ENCODE peak calls at places on chromosomes 2 and 18, in five cellular contexts. Z is effector memory CD8-positive, alpha-beta T cell; C is ELF-1; K is T-cell; B is AG09309. U is an unnamed sample.
A peak's percentile ranks its signal among the peaks of the same experiment; 100 is the strongest.

GRCh38 chr2:114753145-114753544 is 310.7 kb downstream of the DPP10 start:
- DNase-seq in Z (no peak), C (no peak), K (no peak), B (no peak), U (no peak)

GRCh38 chr2:128451636-128452411 is 133.2 kb upstream of the HS6ST1 start:
- DNase-seq in Z (no peak), C (no peak), K (no peak), B (no peak), U (no peak)

GRCh38 chr2:170715932-170716777 is 1.0 kb downstream of the SP5 start:
- DNase-seq in Z (no peak), C (peak; percentile 57), K (no peak), B (no peak), U (no peak)

GRCh38 chr2:17804358-17804757 is 11.9 kb upstream of the MSGN1 start:
- DNase-seq in Z (no peak), C (no peak), K (no peak), B (no peak), U (no peak)

GRCh38 chr2:19949071-19949470 is 40.8 kb downstream of the WDR35 start:
- DNase-seq in Z (no peak), C (no peak), K (no peak), B (peak; percentile 24), U (no peak)

GRCh38 chr2:181586569-181587076 is 70.3 kb downstream of the CERKL start:
- DNase-seq in Z (peak; percentile 2), C (no peak), K (no peak), B (no peak), U (no peak)

GRCh38 chr2:54560146-54560881 is 104.2 kb downstream of the SPTBN1 start:
- DNase-seq in Z (no peak), C (peak; percentile 55), K (peak; percentile 48), B (no peak), U (no peak)

GRCh38 chr18:35695384-35695783 is 113.8 kb downstream of the GALNT1 start:
- DNase-seq in Z (no peak), C (no peak), K (no peak), B (no peak), U (no peak)

GRCh38 chr18:49588971-49589370 is 27.1 kb downstream of the LIPG start:
- DNase-seq in Z (no peak), C (no peak), K (no peak), B (no peak), U (no peak)

GRCh38 chr2:233426619-233427342 is 72.5 kb downstream of the DGKD start:
- DNase-seq in Z (no peak), C (no peak), K (no peak), B (no peak), U (no peak)

GRCh38 chr18:23365602-23366001 is 87.5 kb upstream of the RIOK3 start:
- DNase-seq in Z (no peak), C (no peak), K (no peak), B (peak; percentile 33), U (no peak)

GRCh38 chr2:162245737-162246136 is 2.5 kb upstream of the FAP start:
- DNase-seq in Z (no peak), C (peak; percentile 4), K (no peak), B (no peak), U (no peak)

GRCh38 chr2:215758691-215759090 is 254.7 kb downstream of the MREG start:
- DNase-seq in Z (no peak), C (no peak), K (no peak), B (no peak), U (no peak)

GRCh38 chr2:20724500-20725053 is 57.6 kb downstream of the GDF7 start:
- DNase-seq in Z (no peak), C (no peak), K (no peak), B (no peak), U (no peak)

GRCh38 chr2:17543848-17544645 is 3.6 kb downstream of the VSNL1 start:
- DNase-seq in Z (no peak), C (peak; percentile 22), K (no peak), B (no peak), U (no peak)